ENCODE peak calls at places on chromosomes 6 and 20, in eight cellular contexts. C is CD4-positive, alpha-beta T cell; T is ovary; M is dorsolateral prefrontal cortex; V is brain microvascular endothelial cell; I is pancreas; W is tibial artery; P is adrenal gland. A is an unnamed sample.
A peak's percentile ranks its signal among the peaks of the same experiment; 100 is the strongest.

GRCh38 chr6:131258010-131258652 is 122.9 kb downstream of the AKAP7 start:
- DNase-seq in C (no peak), T (no peak), M (no peak), V (no peak), I (no peak), W (no peak), P (no peak), A (no peak)

GRCh38 chr20:60283281-60283680 is 325.1 kb downstream of the CDH26 start:
- DNase-seq in C (no peak), T (no peak), M (no peak), V (no peak), I (no peak), W (no peak), P (no peak), A (no peak)

GRCh38 chr6:167733740-167734661 is 92.7 kb upstream of the AFDN start:
- DNase-seq in C (no peak), T (no peak), M (no peak), V (no peak), I (peak; percentile 29), W (peak; percentile 71), P (no peak), A (no peak)

GRCh38 chr20:58645277-58645968 is 5.7 kb upstream of the STX16 start:
- DNase-seq in C (no peak), T (no peak), M (no peak), V (no peak), I (no peak), W (no peak), P (no peak), A (no peak)

GRCh38 chr6:41427642-41428401 is 92.4 kb downstream of the NCR2 start:
- DNase-seq in C (no peak), T (peak; percentile 56), M (peak; percentile 66), V (no peak), I (peak; percentile 79), W (peak; percentile 75), P (no peak), A (peak; percentile 74)

GRCh38 chr20:42191140-42191860 is 573.1 kb upstream of the CHD6 start:
- DNase-seq in C (no peak), T (no peak), M (no peak), V (no peak), I (no peak), W (no peak), P (no peak), A (no peak)

GRCh38 chr6:135906542-135906941 is 55.0 kb downstream of the PDE7B start:
- DNase-seq in C (no peak), T (no peak), M (no peak), V (no peak), I (no peak), W (no peak), P (no peak), A (no peak)

GRCh38 chr6:158398252-158399024 is 86.2 kb downstream of the TULP4 start:
- DNase-seq in C (no peak), T (no peak), M (no peak), V (no peak), I (no peak), W (no peak), P (no peak), A (no peak)

GRCh38 chr6:1393641-1394283 is 4.4 kb downstream of the FOXF2 start:
- DNase-seq in C (no peak), T (no peak), M (no peak), V (no peak), I (no peak), W (no peak), P (no peak), A (no peak)

GRCh38 chr6:106180208-106180607 is 94.1 kb downstream of the PRDM1 start:
- DNase-seq in C (no peak), T (no peak), M (no peak), V (no peak), I (no peak), W (no peak), P (no peak), A (no peak)
- H3K27ac ChIP-seq in C (no peak overlapping the region), T (no peak overlapping the region), M (no peak overlapping the region), V (no peak overlapping the region), I (no peak overlapping the region), W (no peak overlapping the region), P (no peak overlapping the region), A (no peak overlapping the region)

DNA sequence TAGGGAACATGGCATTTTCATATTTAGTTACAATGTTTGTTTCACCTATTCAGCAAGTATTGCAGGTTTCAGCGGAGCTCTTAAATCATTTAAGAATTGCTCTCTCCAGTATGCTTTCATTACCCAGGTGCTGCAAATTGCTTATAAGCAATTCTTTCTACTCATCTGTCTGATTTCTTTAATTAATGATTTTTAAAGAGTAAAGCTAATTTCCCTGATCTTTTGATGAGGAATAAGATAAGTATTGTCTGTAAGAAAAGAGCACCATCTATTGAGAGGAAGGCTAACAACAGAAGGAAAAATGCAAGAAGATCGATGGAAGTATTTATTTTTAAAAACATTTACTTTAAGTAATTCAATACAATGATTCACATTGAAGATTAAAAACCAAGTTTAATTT is 2.0 kb downstream of the OPRM1 start:
- DNase-seq in C (no peak), T (no peak), M (no peak), V (no peak), I (no peak), W (no peak), P (no peak), A (no peak)
- TF ChIP-seq CTCF in C (no peak), T (no peak), M (no peak), V (no peak), I (no peak), W (no peak), P (no peak), A (no peak)

DNA sequence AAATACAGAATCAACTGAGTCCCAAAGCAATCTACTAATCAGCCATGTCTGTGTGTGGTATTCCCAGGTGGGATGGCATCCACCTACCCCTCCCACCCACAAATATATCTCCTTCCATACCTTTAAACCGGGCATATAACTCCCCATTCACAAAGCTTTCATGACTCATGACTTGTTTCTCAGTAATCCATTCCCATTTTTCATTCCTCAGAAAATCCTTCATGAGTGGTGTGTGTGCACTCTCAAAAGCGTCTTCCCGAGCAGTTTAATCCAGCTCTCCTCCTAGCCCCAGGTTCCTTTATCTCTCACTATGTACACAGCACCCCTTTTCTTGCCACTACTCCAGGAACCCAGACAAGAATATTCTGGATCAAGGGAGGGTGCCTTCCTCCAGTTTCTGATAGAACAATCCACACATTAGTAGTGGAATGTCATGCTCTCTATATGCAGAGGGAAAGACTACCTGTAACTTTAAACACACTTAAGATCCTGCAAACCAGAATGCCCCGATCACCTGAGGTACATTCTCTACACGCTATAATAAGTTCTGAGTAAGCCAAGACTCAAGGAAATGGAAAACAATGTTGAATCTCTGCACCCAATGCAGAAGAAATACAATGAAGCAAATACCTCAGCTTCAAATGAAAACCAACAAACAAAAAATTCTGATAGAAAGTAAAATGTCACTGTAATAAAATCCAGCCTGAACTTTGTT is 55.7 kb upstream of the IPCEF1 start:
- DNase-seq in C (no peak), T (no peak), M (no peak), V (no peak), I (no peak), W (no peak), P (no peak), A (no peak)
- H3K27me3 ChIP-seq in C (no peaks in the 10 kb centered on the region), T (no peaks in the 10 kb centered on the region), M (no peaks in the 10 kb centered on the region), V (no peaks in the 10 kb centered on the region), I (no peaks in the 10 kb centered on the region), W (no peaks in the 10 kb centered on the region), P (no peaks in the 10 kb centered on the region), A (no peaks in the 10 kb centered on the region)

GRCh38 chr20:4821590-4821989 is 99.9 kb downstream of the PRND start:
- DNase-seq in C (no peak), T (no peak), M (no peak), V (no peak), I (no peak), W (peak; percentile 54), P (no peak), A (no peak)

GRCh38 chr20:4815618-4816017 is 93.9 kb downstream of the PRND start:
- DNase-seq in C (no peak), T (no peak), M (no peak), V (no peak), I (no peak), W (peak; percentile 54), P (no peak), A (no peak)

GRCh38 chr20:4819901-4820300 is 98.2 kb downstream of the PRND start:
- DNase-seq in C (no peak), T (no peak), M (no peak), V (no peak), I (no peak), W (peak; percentile 38), P (no peak), A (no peak)

GRCh38 chr20:4817230-4817671 is 95.5 kb downstream of the PRND start:
- DNase-seq in C (no peak), T (no peak), M (no peak), V (no peak), I (no peak), W (no peak), P (no peak), A (no peak)

DNA sequence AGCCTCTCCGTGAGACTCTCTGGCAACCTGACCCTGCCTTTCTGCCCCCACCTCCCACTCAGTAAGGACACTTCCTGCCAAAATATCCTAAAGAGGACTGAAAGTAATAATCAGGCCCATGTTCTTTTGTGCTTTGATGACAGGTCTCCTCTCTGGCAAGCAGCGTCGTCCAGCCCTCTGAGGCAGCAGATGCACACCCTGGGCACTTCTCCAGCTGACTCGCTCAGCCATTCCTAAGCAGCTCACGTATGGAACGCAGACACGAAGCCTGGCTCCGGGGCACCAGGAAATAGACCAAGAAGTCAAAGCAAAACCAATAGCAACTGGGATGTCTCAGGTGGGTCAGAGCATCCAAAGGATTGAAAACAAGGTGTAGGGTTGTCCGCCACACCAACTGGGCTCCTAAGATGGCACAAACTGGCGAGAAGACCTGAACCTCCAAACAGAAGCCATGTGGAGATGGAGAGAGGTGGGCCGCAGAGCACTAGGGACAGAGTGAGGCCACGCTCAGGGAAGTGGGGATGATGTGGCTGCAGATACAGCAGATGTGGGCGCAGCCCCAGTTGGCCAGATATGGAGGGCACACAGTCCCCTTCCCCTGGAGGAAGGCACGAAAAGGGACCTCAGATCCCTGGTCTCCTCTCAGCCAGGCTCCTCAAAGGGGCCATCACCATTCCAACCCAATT is 99.3 kb downstream of the PRND start:
- DNase-seq in C (no peak), T (peak; percentile 58), M (peak; percentile 88), V (peak; percentile 38), I (no peak), W (peak; percentile 63), P (no peak), A (no peak)
- H3K27ac ChIP-seq in C (no peak overlapping the region), T (no peak overlapping the region), M (peak overlapping the region; percentile 95), V (no peak overlapping the region), I (no peak overlapping the region), W (no peak overlapping the region), P (no peak overlapping the region), A (no peak overlapping the region)

GRCh38 chr6:4210619-4211419 is 75.4 kb upstream of the ECI2 start:
- DNase-seq in C (peak; percentile 34), T (peak; percentile 46), M (no peak), V (peak; percentile 73), I (peak; percentile 13), W (peak; percentile 71), P (peak; percentile 63), A (peak; percentile 66)
- TF ChIP-seq CTCF in C (peak; percentile 72), T (no peak), M (peak; percentile 68), V (peak; percentile 83), I (peak; percentile 53), W (peak; percentile 54), P (peak; percentile 58), A (peak; percentile 60)

GRCh38 chr6:33999567-33999966 is 146.3 kb downstream of the GRM4 start:
- DNase-seq in C (no peak), T (no peak), M (no peak), V (no peak), I (no peak), W (no peak), P (no peak), A (no peak)
- H3K27me3 ChIP-seq in C (peaks cover 5% of the 10 kb centered on the region), T (no peaks in the 10 kb centered on the region), M (no peaks in the 10 kb centered on the region), V (peaks cover 5% of the 10 kb centered on the region), I (no peaks in the 10 kb centered on the region), W (no peaks in the 10 kb centered on the region), P (no peaks in the 10 kb centered on the region), A (peaks cover 9% of the 10 kb centered on the region)

A was measured in psoas muscle.